ENCODE peak calls at places on chromosomes 11 and 22, in nine cellular contexts. Q is ovary, Z is brain microvascular endothelial cell, G is spleen, N is pancreas, F is HCT116, I is tibial artery, B is heart left ventricle, T is BJ. H is an unnamed sample.

GRCh38 chr22:25380141-25380747 is 160.8 kb downstream of the CRYBB2 start:
- DNase-seq in T (no peak), F (no peak), Z (no peak), I (no peak), B (no peak), Q (no peak), G (no peak), N (no peak), H (no peak)

GRCh38 chr11:134559617-134559992 is 147.6 kb upstream of the B3GAT1 start:
- DNase-seq in B (no peak), T (no peak), I (peak; percentile 28), F (no peak), Z (no peak), G (peak; percentile 69), N (no peak), Q (no peak), H (no peak)

GRCh38 chr22:43230983-43231723 is 44.2 kb upstream of the TTLL12 start:
- DNase-seq in I (no peak), Z (peak; percentile 24), Q (peak; percentile 76), F (peak; percentile 51), N (peak; percentile 23), T (no peak), B (peak; percentile 53), G (peak; percentile 86), H (no peak)

GRCh38 chr22:20239063-20239950 is 28.8 kb downstream of the RTN4R start:
- DNase-seq in T (no peak), I (no peak), G (peak; percentile 86), Q (peak; percentile 76), Z (no peak), B (peak; percentile 79), F (no peak), N (no peak), H (no peak)

GRCh38 chr11:63738720-63739360 is 29.7 kb downstream of the ZFTA start:
- DNase-seq in B (peak; percentile 60), F (peak; percentile 64), Z (peak; percentile 79), N (peak; percentile 33), Q (peak; percentile 82), T (peak; percentile 26), I (peak; percentile 76), G (no peak), H (peak; percentile 52)

GRCh38 chr11:43825217-43825816 is 55.3 kb upstream of the ALKBH3 start:
- DNase-seq in T (no peak), B (no peak), Q (no peak), N (no peak), F (peak; percentile 31), Z (peak; percentile 27), G (no peak), I (no peak), H (no peak)

GRCh38 chr11:107482234-107482633 is 24.6 kb upstream of the CWF19L2 start:
- DNase-seq in I (no peak), B (no peak), Z (no peak), G (no peak), F (no peak), Q (no peak), T (no peak), N (no peak), H (no peak)

GRCh38 chr11:130246719-130247118 is 68.0 kb downstream of the ZBTB44 start:
- DNase-seq in T (no peak), F (no peak), Z (peak; percentile 59), Q (no peak), B (no peak), N (no peak), I (no peak), G (no peak), H (no peak)

GRCh38 chr11:116432301-116432700 is 340.5 kb downstream of the BUD13 start:
- DNase-seq in Q (no peak), G (no peak), B (no peak), F (no peak), T (no peak), I (no peak), N (no peak), Z (no peak), H (no peak)

GRCh38 chr11:126790550-126790981 is 210.0 kb downstream of the KIRREL3 start:
- DNase-seq in Q (no peak), T (peak; percentile 90), F (no peak), G (no peak), N (no peak), Z (peak; percentile 64), I (no peak), B (no peak), H (no peak)

GRCh38 chr11:118050208-118050891 is 26.5 kb upstream of the TMPRSS4 start:
- DNase-seq in I (peak; percentile 33), G (no peak), T (no peak), Z (no peak), Q (no peak), B (no peak), F (no peak), N (no peak), H (no peak)

GRCh38 chr11:57476883-57477506 is 16.7 kb downstream of the RTN4RL2 start:
- DNase-seq in B (peak; percentile 60), T (no peak), F (no peak), N (peak; percentile 72), I (no peak), Q (no peak), G (peak; percentile 84), Z (no peak), H (peak; percentile 84)

GRCh38 chr11:108724974-108725689 is 60.3 kb downstream of the DDX10 start:
- DNase-seq in I (no peak), F (no peak), N (no peak), Q (no peak), Z (no peak), B (no peak), T (no peak), G (no peak), H (no peak)

GRCh38 chr11:71300187-71300586 is 47.8 kb upstream of the SHANK2 start:
- DNase-seq in N (no peak), B (no peak), Q (no peak), T (no peak), F (no peak), G (no peak), I (peak; percentile 23), Z (no peak), H (no peak)

GRCh38 chr11:126915430-126915829 is 85.1 kb downstream of the KIRREL3 start:
- DNase-seq in F (no peak), I (no peak), Z (no peak), T (no peak), G (no peak), Q (no peak), N (no peak), B (no peak), H (no peak)

GRCh38 chr11:120520091-120520822 is 8.7 kb downstream of the GRIK4 start:
- DNase-seq in Z (no peak), N (no peak), Q (no peak), T (no peak), B (no peak), G (peak; percentile 41), I (peak; percentile 27), F (no peak), H (peak; percentile 38)

GRCh38 chr11:59283825-59284772 is 71.4 kb upstream of the MPEG1 start:
- DNase-seq in F (peak; percentile 29), N (no peak), B (peak; percentile 45), I (no peak), T (no peak), G (no peak), Q (peak; percentile 57), Z (peak; percentile 55), H (no peak)

GRCh38 chr11:12767577-12767976 is 93.4 kb downstream of the TEAD1 start:
- DNase-seq in Q (no peak), G (no peak), I (no peak), T (no peak), N (no peak), B (no peak), Z (no peak), F (no peak), H (no peak)

GRCh38 chr11:84069048-84069447 is 782.9 kb upstream of the CCDC90B start:
- DNase-seq in T (no peak), B (no peak), F (no peak), Z (no peak), N (no peak), G (no peak), Q (no peak), I (no peak), H (no peak)

GRCh38 chr11:128963744-128964340 is 21.2 kb upstream of the TP53AIP1 start:
- DNase-seq in T (no peak), Z (no peak), F (no peak), I (no peak), N (no peak), Q (no peak), B (no peak), G (no peak), H (no peak)

GRCh38 chr11:22317656-22318055 is 20.5 kb upstream of the SLC17A6 start:
- DNase-seq in B (no peak), N (no peak), Q (no peak), F (no peak), Z (no peak), G (no peak), I (no peak), T (no peak), H (no peak)
- H3K36me3 ChIP-seq in B (no peaks in the 10 kb centered on the region), N (no peaks in the 10 kb centered on the region), Q (no peaks in the 10 kb centered on the region), F (no peaks in the 10 kb centered on the region), Z (no peaks in the 10 kb centered on the region), G (no peaks in the 10 kb centered on the region), I (no peaks in the 10 kb centered on the region), T (no peaks in the 10 kb centered on the region), H (no peaks in the 10 kb centered on the region)

GRCh38 chr22:22888509-22889353 is 1.1 kb downstream of the IGLL5 start:
- DNase-seq in B (no peak), F (no peak), Z (no peak), N (no peak), T (no peak), G (no peak), Q (no peak), I (peak; percentile 52), H (no peak)
- H3K4me3 ChIP-seq in B (no peak overlapping the region), F (no peak overlapping the region), Z (no peak overlapping the region), N (no peak overlapping the region), T (no peak overlapping the region), G (peak overlapping the region; percentile 32), Q (no peak overlapping the region), I (no peak overlapping the region), H (no peak overlapping the region)

DNA sequence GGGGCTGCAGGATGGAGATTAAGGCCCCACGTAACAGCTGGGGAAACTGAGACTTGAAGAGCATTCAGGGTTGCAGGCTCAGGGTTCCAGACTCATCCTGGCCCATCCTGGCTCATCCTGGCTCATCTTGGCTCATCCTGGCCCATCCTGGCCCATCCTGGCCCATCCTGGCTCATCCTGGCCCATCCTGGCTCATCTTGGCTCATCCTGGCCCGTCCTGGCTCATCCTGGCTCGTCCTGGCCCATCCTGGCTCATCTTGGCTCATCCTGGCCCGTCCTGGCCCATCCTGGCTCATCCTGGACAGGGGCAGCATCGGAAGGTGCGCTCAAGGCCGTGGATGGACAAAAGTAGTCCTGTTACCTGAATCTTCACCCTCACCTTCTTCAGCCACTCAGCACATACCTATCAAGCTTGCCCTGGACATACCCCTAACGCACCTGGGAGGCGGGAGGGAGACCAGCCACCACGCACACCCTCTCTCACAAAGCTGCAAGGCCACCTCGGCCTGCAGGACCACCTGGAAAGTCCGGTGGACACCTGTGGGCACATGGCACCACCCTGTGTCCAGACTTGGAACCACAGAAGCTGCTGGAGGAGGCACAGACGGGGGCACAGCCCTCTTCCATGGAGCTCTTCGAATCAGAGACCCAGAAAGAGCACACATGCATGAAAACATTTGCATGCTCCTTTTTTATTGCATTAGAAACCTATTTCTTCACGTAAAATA is 20.3 kb upstream of the NLRP6 start:
- DNase-seq in F (no peak), Q (no peak), N (no peak), I (no peak), Z (no peak), G (no peak), B (no peak), T (no peak), H (no peak)
- TF ChIP-seq CTCF in F (peak; percentile 40), Q (no peak), N (no peak), I (no peak), Z (peak; percentile 41), G (no peak), B (no peak), T (no peak), H (no peak)

GRCh38 chr22:23532756-23533155 is 47.3 kb downstream of the IGLL1 start:
- DNase-seq in Q (no peak), I (peak; percentile 16), N (no peak), F (no peak), Z (no peak), G (peak; percentile 40), T (no peak), B (peak; percentile 2), H (peak; percentile 48)
- H3K36me3 ChIP-seq in Q (no peaks in the 10 kb centered on the region), I (no peaks in the 10 kb centered on the region), N (no peaks in the 10 kb centered on the region), F (no peaks in the 10 kb centered on the region), Z (no peaks in the 10 kb centered on the region), G (no peaks in the 10 kb centered on the region), T (no peaks in the 10 kb centered on the region), B (no peaks in the 10 kb centered on the region), H (no peaks in the 10 kb centered on the region)

H was measured in left lung.